ENCODE peak calls at places on chromosomes 7 and 10, in six cellular contexts. Q, O, C, Z, V and U are unnamed samples.

GRCh38 chr7:1563939-1564602 is 5.8 kb downstream of the PSMG3 start:
- DNase-seq in Q (peak), O (no peak), C (no peak), Z (no peak), V (no peak), U (no peak)

GRCh38 chr7:150514748-150515222 is at the start of gene GIMAP7:
- DNase-seq in Q (no peak), O (no peak), C (peak), Z (peak), V (no peak), U (no peak)

GRCh38 chr7:138008588-138009349 is 6.9 kb upstream of the CREB3L2 start:
- DNase-seq in Q (no peak), O (no peak), C (peak), Z (peak), V (no peak), U (no peak)

GRCh38 chr7:37440738-37441404 is 7.8 kb downstream of the ELMO1 start:
- DNase-seq in Q (no peak), O (no peak), C (no peak), Z (peak), V (no peak), U (no peak)

GRCh38 chr7:158814637-158815036 is 14.7 kb downstream of the ESYT2 start:
- DNase-seq in Q (no peak), O (no peak), C (no peak), Z (no peak), V (no peak), U (no peak)

GRCh38 chr10:22894714-22895113 is 33.1 kb upstream of the ARMC3 start:
- DNase-seq in Q (no peak), O (no peak), C (no peak), Z (no peak), V (no peak), U (no peak)

GRCh38 chr10:129963831-129964501 is at the start of gene EBF3:
- DNase-seq in Q (peak), O (no peak), C (peak), Z (peak), V (peak), U (peak)

GRCh38 chr7:158620418-158620817 is 32.8 kb upstream of the PTPRN2 start:
- DNase-seq in Q (no peak), O (no peak), C (no peak), Z (no peak), V (no peak), U (no peak)

GRCh38 chr7:15801565-15801964 is 115.1 kb upstream of the MEOX2 start:
- DNase-seq in Q (no peak), O (no peak), C (no peak), Z (no peak), V (peak), U (no peak)

GRCh38 chr7:18976715-18977466 is 140.5 kb downstream of the TWIST1 start:
- DNase-seq in Q (no peak), O (no peak), C (no peak), Z (no peak), V (no peak), U (no peak)

GRCh38 chr7:24587853-24588252 is 14.6 kb downstream of the PALS2 start:
- DNase-seq in Q (no peak), O (no peak), C (peak), Z (no peak), V (no peak), U (no peak)

GRCh38 chr10:83935337-83935736 is 204.0 kb upstream of the GHITM start:
- DNase-seq in Q (no peak), O (no peak), C (no peak), Z (no peak), V (no peak), U (no peak)

GRCh38 chr10:77774940-77775391 is 137.4 kb upstream of the KCNMA1 start:
- DNase-seq in Q (no peak), O (no peak), C (no peak), Z (no peak), V (peak), U (no peak)

GRCh38 chr7:22137466-22137865 is 191.8 kb upstream of the CDCA7L start:
- DNase-seq in Q (no peak), O (no peak), C (no peak), Z (no peak), V (peak), U (no peak)

GRCh38 chr10:47406870-47407648 is 23.0 kb upstream of the ZNF488 start:
- DNase-seq in Q (peak), O (no peak), C (peak), Z (no peak), V (peak), U (no peak)

GRCh38 chr7:98475352-98475751 is 74.5 kb upstream of the BAIAP2L1 start:
- DNase-seq in Q (no peak), O (no peak), C (no peak), Z (no peak), V (no peak), U (no peak)

GRCh38 chr10:99346247-99346646 is 17.1 kb downstream of the CNNM1 start:
- DNase-seq in Q (no peak), O (no peak), C (no peak), Z (no peak), V (no peak), U (no peak)

GRCh38 chr10:115056186-115056585 is 37.0 kb upstream of the ATRNL1 start:
- DNase-seq in Q (no peak), O (no peak), C (no peak), Z (no peak), V (no peak), U (no peak)

GRCh38 chr7:69599879-69600764 is 1.8 kb downstream of the AUTS2 start:
- DNase-seq in Q (no peak), O (no peak), C (no peak), Z (peak), V (no peak), U (no peak)

GRCh38 chr7:45241339-45242109 is 83.9 kb downstream of the RAMP3 start:
- DNase-seq in Q (no peak), O (no peak), C (no peak), Z (no peak), V (no peak), U (no peak)

GRCh38 chr7:28408105-28408973 is 4.0 kb upstream of the CREB5 start:
- DNase-seq in Q (peak), O (no peak), C (peak), Z (peak), V (no peak), U (peak)

GRCh38 chr7:88758355-88759215 is 915 bp upstream of the ZNF804B start:
- DNase-seq in Q (peak), O (no peak), C (no peak), Z (no peak), V (no peak), U (no peak)

GRCh38 chr10:23096814-23097549 is 1.6 kb downstream of the MSRB2 start:
- DNase-seq in Q (no peak), O (no peak), C (no peak), Z (peak), V (no peak), U (no peak)

GRCh38 chr10:58023341-58024073 is 244.2 kb downstream of the IPMK start:
- DNase-seq in Q (no peak), O (no peak), C (no peak), Z (no peak), V (peak), U (no peak)

GRCh38 chr7:138753611-138754010 is 44.2 kb upstream of the TMEM213 start:
- DNase-seq in Q (peak), O (no peak), C (no peak), Z (no peak), V (no peak), U (no peak)

GRCh38 chr10:130848855-130849254 is 462.7 kb downstream of the TCERG1L start:
- DNase-seq in Q (no peak), O (no peak), C (no peak), Z (no peak), V (no peak), U (no peak)

GRCh38 chr10:48523212-48523819 is 81.6 kb downstream of the ARHGAP22 start:
- DNase-seq in Q (no peak), O (peak), C (peak), Z (peak), V (peak), U (no peak)

GRCh38 chr7:143434660-143435059 is 8.6 kb upstream of the TAS2R60 start:
- DNase-seq in Q (no peak), O (peak), C (peak), Z (no peak), V (no peak), U (no peak)

GRCh38 chr10:74542077-74542476 is 284.3 kb upstream of the KAT6B start:
- DNase-seq in Q (no peak), O (no peak), C (no peak), Z (no peak), V (peak), U (no peak)

GRCh38 chr7:157861031-157861491 is 524.3 kb downstream of the DNAJB6 start:
- DNase-seq in Q (no peak), O (no peak), C (no peak), Z (no peak), V (no peak), U (no peak)

GRCh38 chr7:157427811-157428553 is 91.2 kb downstream of the DNAJB6 start:
- DNase-seq in Q (peak), O (peak), C (no peak), Z (no peak), V (no peak), U (peak)

GRCh38 chr10:131663411-131663810 is 237.4 kb upstream of the PPP2R2D start:
- DNase-seq in Q (peak), O (no peak), C (no peak), Z (no peak), V (no peak), U (no peak)

GRCh38 chr10:108911814-108912541 is 1011.3 kb downstream of the XPNPEP1 start:
- DNase-seq in Q (peak), O (peak), C (peak), Z (peak), V (no peak), U (peak)
- H3K4me3 ChIP-seq in Q (peak), O (peak), C (peak), Z (peak), V (peak), U (peak)

GRCh38 chr10:110876000-110876399 is 4.3 kb downstream of the PDCD4 start:
- DNase-seq in Q (no peak), O (no peak), C (no peak), Z (no peak), V (no peak), U (no peak)
- H3K27ac ChIP-seq in Q (no peak), O (no peak), C (no peak), Z (no peak), V (no peak), U (no peak)

GRCh38 chr7:27107901-27108381 is 5.5 kb upstream of the HOXA2 start:
- DNase-seq in Q (peak), O (no peak), C (no peak), Z (no peak), V (no peak), U (no peak)
- H3K4me3 ChIP-seq in Q (no peak), O (no peak), C (no peak), Z (no peak), V (peak), U (peak)

GRCh38 chr10:102785818-102786217 is 42.1 kb downstream of the WBP1L start:
- DNase-seq in Q (no peak), O (no peak), C (no peak), Z (no peak), V (no peak), U (no peak)
- H3K27ac ChIP-seq in Q (peak), O (peak), C (peak), Z (peak), V (no peak), U (peak)

DNA sequence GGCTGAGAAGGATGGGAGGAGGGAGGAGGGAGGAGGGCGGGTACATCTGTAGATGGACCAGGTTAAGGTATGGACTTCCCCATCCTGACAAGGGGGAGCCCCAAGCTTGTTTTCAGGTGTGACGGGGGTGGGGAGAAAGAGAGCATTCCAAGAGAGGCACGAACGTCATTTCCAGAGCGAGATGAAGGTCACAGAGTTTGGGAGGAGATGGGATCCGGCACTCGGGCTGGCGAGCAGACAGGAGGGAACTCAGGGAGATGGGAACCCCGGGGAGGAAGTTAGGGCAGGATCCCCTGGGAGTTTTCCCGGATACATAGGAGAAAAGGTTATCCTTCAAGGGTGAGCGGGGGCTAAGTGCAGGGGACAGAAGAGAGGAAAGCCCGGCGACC is 118.8 kb downstream of the CUX1 start:
- DNase-seq in Q (no peak), O (no peak), C (no peak), Z (no peak), V (no peak), U (no peak)
- H3K4me3 ChIP-seq in Q (peak), O (peak), C (peak), Z (peak), V (peak), U (peak)